ENCODE peak calls at places on chromosomes 16 and 17, in five cellular contexts. Y, A, Q, O and U are unnamed samples. For H3K4me1 and H3K27me3, the result is how much of the 10 kb centered on the place peaks cover.

GRCh38 chr16:85017151-85017550 is 5.8 kb upstream of the ZDHHC7 start:
- DNase-seq in A (no peak), O (no peak), Y (no peak), Q (no peak), U (no peak)

GRCh38 chr17:31490019-31490383 is 98.5 kb downstream of the RAB11FIP4 start:
- DNase-seq in Q (no peak), A (no peak), O (no peak), Y (no peak), U (no peak)

GRCh38 chr16:74738816-74739215 is 35.8 kb downstream of the FA2H start:
- DNase-seq in O (no peak), Y (no peak), Q (no peak), A (no peak), U (no peak)

GRCh38 chr16:89155851-89156739 is 15.5 kb upstream of the CDH15 start:
- DNase-seq in A (no peak), Y (no peak), Q (no peak), O (no peak), U (no peak)

GRCh38 chr16:4801962-4802658 is at the start of gene ROGDI:
- DNase-seq in Y (peak), O (peak), Q (peak), A (peak), U (no peak)

GRCh38 chr16:76175718-76176117 is 101.5 kb upstream of the CNTNAP4 start:
- DNase-seq in Q (no peak), A (no peak), Y (no peak), O (no peak), U (no peak)

GRCh38 chr16:23222929-23223328 is 40.4 kb downstream of the SCNN1G start:
- DNase-seq in A (no peak), Y (no peak), O (no peak), Q (no peak), U (no peak)

GRCh38 chr16:29702307-29702706 is 23.3 kb downstream of the QPRT start:
- DNase-seq in Q (no peak), O (no peak), Y (no peak), A (no peak), U (no peak)

GRCh38 chr16:60120586-60120985 is 1386.5 kb upstream of the GOT2 start:
- DNase-seq in O (no peak), Y (no peak), Q (no peak), A (no peak), U (no peak)

GRCh38 chr17:6421700-6422604 is 13.0 kb downstream of the AIPL1 start:
- DNase-seq in O (peak), Q (peak), Y (peak), A (peak), U (no peak)

GRCh38 chr17:77622627-77623026 is 335.9 kb upstream of the TNRC6C start:
- DNase-seq in O (no peak), A (no peak), Y (no peak), Q (no peak), U (no peak)

GRCh38 chr17:44777394-44778348 is 18.9 kb downstream of the ADAM11 start:
- DNase-seq in Q (no peak), O (no peak), Y (no peak), A (no peak), U (no peak)

GRCh38 chr16:84061236-84061830 is 18.7 kb upstream of the SLC38A8 start:
- DNase-seq in Q (no peak), A (no peak), O (no peak), Y (no peak), U (no peak)

GRCh38 chr17:39107973-39108372 is 43.5 kb downstream of the PLXDC1 start:
- DNase-seq in Q (no peak), Y (no peak), A (no peak), O (no peak), U (no peak)

GRCh38 chr16:47667956-47668355 is 206.8 kb downstream of the PHKB start:
- DNase-seq in O (no peak), Q (no peak), A (no peak), Y (no peak), U (no peak)

GRCh38 chr16:71882505-71883192 is 1.3 kb downstream of the ZNF821 start:
- DNase-seq in A (peak), O (peak), Q (peak), Y (no peak), U (no peak)

GRCh38 chr16:56869513-56870270 is 4.7 kb downstream of the SLC12A3 start:
- DNase-seq in A (peak), Q (peak), O (peak), Y (no peak), U (no peak)

GRCh38 chr16:30033270-30033669 is 2.2 kb upstream of the TLCD3B start:
- DNase-seq in Y (no peak), O (no peak), Q (no peak), A (no peak), U (no peak)

GRCh38 chr17:45907720-45908395 is 13.5 kb downstream of the MAPT start:
- DNase-seq in Q (no peak), O (no peak), Y (no peak), A (no peak), U (no peak)

GRCh38 chr16:19912445-19913305 is 28.0 kb upstream of the GPRC5B start:
- DNase-seq in Y (no peak), A (no peak), O (peak), Q (no peak), U (no peak)

GRCh38 chr16:69120096-69120664 is 12.2 kb downstream of the CHTF8 start:
- DNase-seq in Y (no peak), O (no peak), Q (no peak), A (no peak), U (no peak)

GRCh38 chr16:68901910-68902309 is 58.6 kb downstream of the TANGO6 start:
- DNase-seq in O (no peak), A (no peak), Q (no peak), Y (no peak), U (no peak)

GRCh38 chr16:50289950-50290764 is 23.8 kb downstream of the ADCY7 start:
- DNase-seq in Y (no peak), O (no peak), A (no peak), Q (no peak), U (no peak)
- TF ChIP-seq POLR2AphosphoS5 in Y (no peak), O (no peak), A (no peak), Q (no peak), U (no peak)

GRCh38 chr17:80219013-80219776 is 938 bp downstream of the SGSH start:
- DNase-seq in Q (no peak), Y (peak), O (peak), A (peak), U (no peak)
- H3K4me1 ChIP-seq in Q (under half), Y (under half), O (under half), A (under half), U (under half)

DNA sequence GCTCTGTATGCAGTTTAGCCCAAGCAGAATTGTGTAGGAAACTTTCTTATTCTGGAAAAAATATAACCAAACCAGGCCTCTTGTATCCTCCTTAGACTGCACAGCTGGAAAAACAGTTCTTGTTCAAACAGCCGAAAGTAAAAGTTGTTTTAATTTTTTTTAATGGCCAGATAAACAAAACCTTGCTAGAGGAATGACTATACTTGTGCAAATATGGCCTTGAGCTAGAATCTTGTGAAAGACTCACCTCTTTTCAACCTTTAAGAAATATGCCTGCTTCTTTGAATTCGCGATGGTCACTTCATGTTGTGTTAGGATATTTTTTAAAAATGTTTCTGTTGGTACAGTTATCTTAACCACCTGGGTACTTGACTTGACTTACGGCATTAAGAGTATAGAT is 114.6 kb upstream of the MAF start:
- DNase-seq in Q (no peak), A (no peak), O (no peak), Y (no peak), U (no peak)
- H3K27me3 ChIP-seq in Q (under half), A (under half), O (under half), Y (under half), U (under half)

GRCh38 chr17:74750327-74751069 is 2.1 kb downstream of the NHERF1 start:
- DNase-seq in Q (no peak), Y (no peak), A (peak), O (no peak), U (no peak)
- TF ChIP-seq POLR2AphosphoS5 in Q (no peak), Y (no peak), A (peak), O (no peak), U (no peak)

DNA sequence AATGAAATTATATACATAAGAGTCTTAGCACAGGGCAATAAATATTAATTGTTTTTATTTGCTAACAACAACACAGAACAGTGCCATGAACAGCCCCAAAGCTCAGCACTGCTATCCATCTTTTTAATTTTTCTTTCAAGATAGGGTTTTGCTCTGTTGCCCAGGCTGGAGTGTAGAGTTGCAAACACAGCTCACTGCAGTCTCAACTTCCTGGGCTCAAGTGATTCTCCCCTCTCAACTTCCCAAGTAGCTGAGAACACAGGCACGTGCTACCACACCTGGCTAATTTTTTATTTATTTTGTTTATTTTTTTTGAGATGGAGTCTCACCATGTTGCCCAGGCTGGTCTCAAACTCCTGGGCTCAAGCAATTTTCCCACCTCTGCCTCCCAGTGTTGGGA is 47.6 kb upstream of the AKAP1 start:
- DNase-seq in Y (no peak), O (no peak), Q (no peak), A (no peak), U (peak)
- H3K4me1 ChIP-seq in Y (under half), O (under half), Q (under half), A (under half), U (under half)